ENCODE peak calls at places on chromosomes 6 and 20, in ten cellular contexts. O is SK-N-SH, Z is sigmoid colon, I is stomach, M is spleen, D is GM23338, A is GM12878, Y is suprapubic skin, J is vagina, E is Panc1. F is an unnamed sample.

GRCh38 chr20:33333616-33334015 is 50.6 kb downstream of the BPIFB1 start:
- DNase-seq in A (no peak), O (no peak), I (no peak), Z (no peak), D (no peak), E (no peak), Y (no peak), J (no peak), M (no peak), F (no peak)

GRCh38 chr6:63806573-63806913 is 170.9 kb downstream of the PHF3 start:
- DNase-seq in E (no peak), I (no peak), A (no peak), D (no peak), O (no peak), Y (no peak), M (no peak), Z (no peak), J (no peak), F (no peak)

GRCh38 chr6:127207591-127208120 is 59.0 kb upstream of the RNF146 start:
- DNase-seq in J (no peak), Z (no peak), E (no peak), A (no peak), I (no peak), Y (no peak), O (no peak), M (no peak), D (peak; percentile 10), F (no peak)

GRCh38 chr6:147095316-147095715 is 108.9 kb upstream of the STXBP5 start:
- DNase-seq in E (no peak), D (no peak), Y (no peak), J (no peak), A (no peak), O (no peak), I (no peak), M (no peak), Z (no peak), F (no peak)

GRCh38 chr20:25310921-25311728 is 63.2 kb downstream of the PYGB start:
- DNase-seq in Y (peak; percentile 57), Z (peak; percentile 56), E (no peak), J (no peak), M (peak; percentile 38), A (no peak), O (no peak), D (no peak), I (peak; percentile 20), F (peak; percentile 18)

GRCh38 chr6:44446626-44447297 is 59.3 kb downstream of the CDC5L start:
- DNase-seq in A (no peak), E (no peak), J (no peak), Y (no peak), O (no peak), Z (no peak), D (no peak), M (no peak), I (no peak), F (no peak)

GRCh38 chr6:31186052-31186734 is 15.7 kb upstream of the POU5F1 start:
- DNase-seq in M (peak; percentile 77), O (no peak), Z (peak; percentile 79), D (no peak), I (peak; percentile 85), E (no peak), A (no peak), J (peak; percentile 81), Y (peak; percentile 88), F (peak; percentile 61)

GRCh38 chr20:50663095-50663821 is 28.1 kb downstream of the RIPOR3 start:
- DNase-seq in M (no peak), O (peak; percentile 56), A (no peak), Z (no peak), D (peak; percentile 79), I (peak; percentile 70), Y (no peak), J (no peak), E (no peak), F (no peak)

GRCh38 chr6:165389534-165389933 is 80.1 kb upstream of the C6orf118 start:
- DNase-seq in D (no peak), J (no peak), O (no peak), I (no peak), Y (no peak), M (no peak), Z (no peak), E (no peak), A (no peak), F (no peak)

DNA sequence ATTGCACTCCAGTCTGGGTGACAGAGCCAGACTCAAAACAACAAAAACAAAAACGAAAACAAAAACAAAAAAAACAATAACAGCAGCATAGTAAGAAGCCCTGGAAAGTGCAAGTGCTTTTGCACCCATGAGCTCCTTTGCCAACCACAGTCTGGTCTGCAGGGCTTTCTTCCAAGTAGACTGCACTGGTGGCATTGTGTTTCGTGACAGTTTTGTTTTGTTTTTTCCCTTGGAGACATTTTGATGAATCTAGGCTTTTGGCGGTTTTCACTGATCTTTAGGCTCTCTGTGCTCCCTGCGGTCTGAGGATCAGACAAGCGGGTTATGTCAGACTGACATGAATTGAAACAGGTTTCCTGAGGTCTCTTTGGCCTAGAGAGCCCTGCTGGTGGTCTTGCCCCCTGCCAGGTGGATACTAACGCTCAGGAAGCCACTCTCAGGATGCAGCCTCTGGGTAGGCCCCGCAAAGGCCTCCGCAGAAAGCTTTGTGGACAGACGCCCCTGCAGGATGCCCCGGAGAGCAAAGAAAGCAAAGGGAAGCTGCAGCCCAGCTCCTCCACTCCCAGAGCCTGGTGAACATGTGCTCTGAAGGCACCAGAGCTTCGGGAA is 555.4 kb upstream of the AGPAT4 start:
- DNase-seq in A (no peak), Y (no peak), D (peak; percentile 17), O (no peak), Z (no peak), M (no peak), I (no peak), E (no peak), J (peak; percentile 22), F (no peak)
- H3K4me3 ChIP-seq in A (no peak overlapping the region), Y (no peak overlapping the region), D (no peak overlapping the region), O (no peak overlapping the region), Z (no peak overlapping the region), M (no peak overlapping the region), I (no peak overlapping the region), E (no peak overlapping the region), J (no peak overlapping the region), F (no peak overlapping the region)

GRCh38 chr6:113633638-113634037 is 223.5 kb upstream of the MARCKS start:
- DNase-seq in Z (no peak), I (no peak), O (no peak), D (no peak), M (no peak), J (no peak), A (no peak), E (no peak), Y (no peak), F (no peak)

GRCh38 chr6:113640046-113640445 is 217.1 kb upstream of the MARCKS start:
- DNase-seq in Z (no peak), O (no peak), Y (no peak), E (no peak), A (no peak), J (no peak), I (no peak), D (no peak), M (no peak), F (no peak)

GRCh38 chr6:113634352-113635163 is 222.6 kb upstream of the MARCKS start:
- DNase-seq in I (no peak), M (no peak), D (no peak), O (no peak), Z (no peak), Y (no peak), E (no peak), A (peak; percentile 88), J (no peak), F (no peak)

GRCh38 chr6:113635222-113635970 is 221.7 kb upstream of the MARCKS start:
- DNase-seq in M (no peak), I (no peak), E (no peak), Y (no peak), D (no peak), O (no peak), J (no peak), Z (no peak), A (no peak), F (no peak)

DNA sequence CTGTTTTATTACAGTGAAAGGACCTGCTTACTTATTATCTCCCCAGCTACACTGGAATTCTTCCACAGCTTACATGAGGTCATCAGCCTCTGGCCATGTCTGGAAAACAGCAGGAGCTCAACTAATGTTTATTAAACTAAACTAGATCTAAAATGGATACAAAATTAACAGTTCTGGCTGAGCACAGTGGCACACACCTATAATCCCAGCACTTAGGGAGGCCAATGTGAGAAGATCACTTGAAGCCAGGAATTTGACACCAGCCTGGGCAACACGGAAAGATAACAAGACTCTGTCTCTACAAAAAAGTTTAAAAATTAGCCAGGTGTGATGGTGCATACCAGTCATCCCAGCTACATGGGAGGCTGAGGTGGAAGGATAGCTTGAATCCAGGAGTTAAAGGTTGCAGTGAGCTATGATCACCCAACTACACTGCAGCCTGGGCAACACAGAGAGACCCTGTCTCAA is 220.8 kb upstream of the MARCKS start:
- DNase-seq in M (no peak), Z (no peak), D (no peak), J (no peak), Y (no peak), I (no peak), E (no peak), O (no peak), A (no peak), F (no peak)
- TF ChIP-seq POLR2AphosphoS5 in M (no peak), Z (no peak), D (no peak), J (no peak), Y (no peak), I (no peak), E (no peak), O (no peak), A (no peak), F (no peak)

GRCh38 chr6:56689114-56689513 is 46.4 kb upstream of the DST start:
- DNase-seq in I (no peak), E (no peak), Z (no peak), D (no peak), J (no peak), Y (no peak), M (no peak), O (no peak), A (no peak), F (no peak)
- H3K4me3 ChIP-seq in I (no peak overlapping the region), E (no peak overlapping the region), Z (no peak overlapping the region), D (no peak overlapping the region), J (no peak overlapping the region), Y (no peak overlapping the region), M (no peak overlapping the region), O (no peak overlapping the region), A (no peak overlapping the region), F (no peak overlapping the region)

DNA sequence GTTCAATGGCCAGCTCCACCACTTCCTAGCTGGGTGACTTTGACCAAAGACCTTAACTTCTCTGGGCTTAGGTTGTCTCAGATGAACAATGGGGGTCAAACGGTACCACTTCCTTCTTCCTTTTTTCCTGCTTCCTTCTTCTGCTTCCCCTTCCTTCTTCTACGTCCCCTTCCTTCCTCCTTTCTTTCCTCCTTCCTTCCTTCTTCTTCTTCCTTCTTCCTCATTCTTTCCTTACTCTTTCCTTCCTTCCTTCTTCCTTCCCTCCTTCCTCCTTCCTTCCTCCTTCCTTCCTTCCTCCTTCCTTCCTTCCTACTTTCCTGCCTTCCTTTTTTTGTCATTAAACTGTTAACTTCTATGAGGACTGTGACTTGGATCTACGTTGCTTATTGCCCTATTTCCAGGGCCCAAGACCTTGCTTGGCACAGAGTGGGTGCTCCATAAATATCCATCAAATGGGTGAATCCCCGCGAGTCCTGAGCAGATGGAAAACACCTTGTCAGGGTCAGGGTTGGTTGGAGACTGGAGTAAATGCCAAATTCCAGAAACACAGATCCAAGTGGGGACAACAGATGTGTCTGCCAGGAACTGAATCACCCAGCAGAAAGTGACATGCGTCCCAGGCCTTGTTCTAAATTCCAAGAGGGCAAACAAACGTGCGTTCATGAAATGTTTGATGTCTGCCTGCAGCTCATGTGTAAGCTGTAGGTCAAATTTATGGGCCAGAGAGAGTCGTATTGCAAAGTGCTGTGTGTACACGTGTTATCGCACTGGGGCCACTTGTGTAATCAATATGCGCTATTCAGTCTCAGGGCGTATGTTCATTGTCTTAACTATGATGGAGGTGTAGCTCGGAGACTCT is 243.2 kb downstream of the PREX1 start:
- DNase-seq in Y (no peak), I (peak; percentile 55), D (no peak), J (no peak), M (peak; percentile 7), O (no peak), Z (peak; percentile 25), A (no peak), E (no peak), F (no peak)
- TF ChIP-seq POLR2AphosphoS5 in Y (no peak), I (peak; percentile 62), D (no peak), J (no peak), M (no peak), O (no peak), Z (no peak), A (no peak), E (no peak), F (no peak)

F was measured in upper lobe of left lung.